ENCODE peak calls at places on chromosomes 6 and 20, in five cellular contexts. K is GM12878, Z is HepG2, B is NT2/D1, C is H1. R is an unnamed sample.

GRCh38 chr20:19185083-19185482 is 27.4 kb upstream of the SLC24A3 start:
- DNase-seq in K (no peak), Z (no peak), B (no peak), C (no peak), R (no peak)

GRCh38 chr6:22079788-22080187 is 217.0 kb downstream of the PRL start:
- DNase-seq in K (no peak), Z (no peak), B (no peak), C (no peak), R (no peak)

GRCh38 chr20:33933469-33933909 is 60.2 kb upstream of the RALY start:
- DNase-seq in K (no peak), Z (peak), B (peak), C (peak), R (peak)

GRCh38 chr6:139765825-139766285 is 391.4 kb upstream of the CITED2 start:
- DNase-seq in K (no peak), Z (peak), B (no peak), C (no peak), R (no peak)

GRCh38 chr6:129440691-129441090 is 269.3 kb downstream of the ARHGAP18 start:
- DNase-seq in K (no peak), Z (no peak), B (peak), C (no peak), R (peak)

GRCh38 chr6:32607988-32608298 is 18.3 kb upstream of the HLA-DRB1 start:
- DNase-seq in K (no peak), Z (no peak), B (no peak), C (no peak), R (no peak)

GRCh38 chr6:117602899-117603588 is 733 bp upstream of the GOPC start:
- DNase-seq in K (no peak), Z (no peak), B (no peak), C (no peak), R (no peak)

GRCh38 chr6:90294989-90295853 is 1.4 kb downstream of the BACH2 start:
- DNase-seq in K (no peak), Z (no peak), B (no peak), C (no peak), R (peak)

GRCh38 chr6:140586426-140587061 is 1212.1 kb upstream of the CITED2 start:
- DNase-seq in K (peak), Z (no peak), B (no peak), C (no peak), R (no peak)

GRCh38 chr6:109526905-109527628 is 44.0 kb upstream of the ZBTB24 start:
- DNase-seq in K (peak), Z (peak), B (peak), C (no peak), R (peak)

GRCh38 chr6:97925504-97925903 is 642.5 kb upstream of the MMS22L start:
- DNase-seq in K (no peak), Z (no peak), B (no peak), C (no peak), R (no peak)

GRCh38 chr20:12170406-12170805 is 252.7 kb downstream of the BTBD3 start:
- DNase-seq in K (no peak), Z (no peak), B (no peak), C (no peak), R (no peak)

GRCh38 chr6:169212897-169213813 is 40.5 kb downstream of the THBS2 start:
- DNase-seq in K (peak), Z (peak), B (peak), C (peak), R (no peak)

GRCh38 chr20:5402903-5403531 is 86.3 kb upstream of the PROKR2 start:
- DNase-seq in K (no peak), Z (peak), B (peak), C (no peak), R (peak)

GRCh38 chr6:44472250-44472945 is 84.9 kb downstream of the CDC5L start:
- DNase-seq in K (no peak), Z (no peak), B (no peak), C (no peak), R (no peak)

GRCh38 chr20:32976746-32977145 is 27.5 kb downstream of the SUN5 start:
- DNase-seq in K (no peak), Z (no peak), B (no peak), C (no peak), R (no peak)

GRCh38 chr6:75794954-75795739 is 46.1 kb downstream of the MYO6 start:
- DNase-seq in K (no peak), Z (no peak), B (no peak), C (no peak), R (peak)

GRCh38 chr20:24507182-24507853 is 37.9 kb downstream of the SYNDIG1 start:
- DNase-seq in K (no peak), Z (no peak), B (no peak), C (no peak), R (no peak)

GRCh38 chr6:30325150-30325872 is 1.4 kb upstream of the TRIM39 start:
- DNase-seq in K (peak), Z (peak), B (no peak), C (peak), R (peak)

GRCh38 chr6:69917834-69918233 is 51.5 kb downstream of the COL19A1 start:
- DNase-seq in K (peak), Z (no peak), B (no peak), C (no peak), R (no peak)

GRCh38 chr6:154302111-154302752 is 54.4 kb downstream of the IPCEF1 start:
- DNase-seq in K (peak), Z (no peak), B (no peak), C (no peak), R (no peak)

GRCh38 chr20:31767805-31768204 is 28.7 kb downstream of the TPX2 start:
- DNase-seq in K (no peak), Z (no peak), B (no peak), C (no peak), R (no peak)

GRCh38 chr6:150302801-150303138 is 66.0 kb upstream of the IYD start:
- DNase-seq in K (no peak), Z (no peak), B (no peak), C (no peak), R (no peak)

GRCh38 chr6:161128680-161129196 is 137.2 kb downstream of the MAP3K4 start:
- DNase-seq in K (no peak), Z (no peak), B (no peak), C (no peak), R (no peak)

GRCh38 chr6:45969026-45969425 is 46.6 kb downstream of the CLIC5 start:
- DNase-seq in K (no peak), Z (no peak), B (no peak), C (no peak), R (no peak)

GRCh38 chr20:3653921-3654320 is 9.3 kb downstream of the GFRA4 start:
- DNase-seq in K (no peak), Z (no peak), B (no peak), C (no peak), R (no peak)

GRCh38 chr20:20465259-20465658 is 97.4 kb downstream of the INSM1 start:
- DNase-seq in K (no peak), Z (no peak), B (no peak), C (no peak), R (peak)

GRCh38 chr20:24492031-24492607 is 22.7 kb downstream of the SYNDIG1 start:
- DNase-seq in K (no peak), Z (peak), B (peak), C (no peak), R (no peak)

GRCh38 chr6:135221505-135221904 is 40.4 kb downstream of the MYB start:
- DNase-seq in K (no peak), Z (no peak), B (no peak), C (no peak), R (no peak)

GRCh38 chr6:135225911-135226310 is 44.8 kb downstream of the MYB start:
- DNase-seq in K (no peak), Z (no peak), B (no peak), C (no peak), R (no peak)

GRCh38 chr6:135226537-135226936 is 45.4 kb downstream of the MYB start:
- DNase-seq in K (peak), Z (no peak), B (no peak), C (no peak), R (no peak)

GRCh38 chr6:135222623-135223022 is 41.5 kb downstream of the MYB start:
- DNase-seq in K (no peak), Z (no peak), B (no peak), C (no peak), R (no peak)

GRCh38 chr6:135224037-135224647 is 43.0 kb downstream of the MYB start:
- DNase-seq in K (no peak), Z (no peak), B (no peak), C (no peak), R (no peak)
- TF ChIP-seq SUZ12 in K (no peak), Z (no peak), B (no peak), C (no peak), R (no peak)

GRCh38 chr6:41727705-41728072 is 7.7 kb downstream of the TFEB start:
- DNase-seq in K (no peak), Z (no peak), B (no peak), C (no peak), R (no peak)

GRCh38 chr6:41728073-41728936 is 7.1 kb downstream of the TFEB start:
- DNase-seq in K (no peak), Z (peak), B (no peak), C (no peak), R (no peak)

GRCh38 chr6:41729624-41730023 is 5.8 kb downstream of the TFEB start:
- DNase-seq in K (no peak), Z (no peak), B (no peak), C (no peak), R (no peak)

GRCh38 chr6:41730531-41731436 is 4.6 kb downstream of the TFEB start:
- DNase-seq in K (no peak), Z (no peak), B (no peak), C (no peak), R (no peak)

GRCh38 chr6:41728954-41729353 is 6.5 kb downstream of the TFEB start:
- DNase-seq in K (no peak), Z (no peak), B (no peak), C (no peak), R (no peak)
- TF ChIP-seq SUZ12 in K (no peak), Z (no peak), B (no peak), C (no peak), R (no peak)

GRCh38 chr20:48846516-48847492 is 19.0 kb upstream of the PREX1 start:
- DNase-seq in K (peak), Z (no peak), B (no peak), C (peak), R (no peak)
- TF ChIP-seq SUZ12 in K (no peak), Z (no peak), B (no peak), C (no peak), R (no peak)

GRCh38 chr6:3211681-3212080 is 15.8 kb downstream of the TUBB2B start:
- DNase-seq in K (no peak), Z (no peak), B (no peak), C (no peak), R (no peak)

GRCh38 chr6:3213334-3213695 is 14.1 kb downstream of the TUBB2B start:
- DNase-seq in K (no peak), Z (no peak), B (no peak), C (no peak), R (no peak)

GRCh38 chr6:3210024-3210610 is 17.3 kb downstream of the TUBB2B start:
- DNase-seq in K (no peak), Z (no peak), B (no peak), C (no peak), R (no peak)

GRCh38 chr6:3214898-3215297 is 12.6 kb downstream of the TUBB2B start:
- DNase-seq in K (no peak), Z (no peak), B (no peak), C (no peak), R (no peak)

DNA sequence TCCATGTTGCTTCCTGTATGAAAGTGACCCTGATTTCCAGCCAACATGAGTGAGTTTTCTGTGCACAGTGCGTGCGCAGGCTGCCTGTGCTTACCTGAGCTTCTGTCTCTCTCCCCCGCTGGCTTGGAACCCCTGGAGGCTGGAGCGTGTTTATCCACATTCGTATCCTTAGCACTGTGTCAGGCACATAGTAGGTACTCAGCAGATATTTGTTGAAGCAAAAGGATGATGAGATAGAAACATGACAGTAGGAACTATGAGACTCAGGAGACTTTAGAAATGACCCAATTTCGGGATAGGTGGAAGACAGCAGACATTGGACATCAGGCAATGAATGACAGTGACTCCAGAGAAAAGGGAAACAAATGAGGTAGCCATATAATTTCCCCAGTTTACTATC is 15.2 kb downstream of the TUBB2B start:
- DNase-seq in K (no peak), Z (no peak), B (no peak), C (no peak), R (no peak)
- TF ChIP-seq SUZ12 in K (no peak), Z (no peak), B (no peak), C (no peak), R (no peak)

GRCh38 chr20:60589624-60590023 is 631.4 kb downstream of the CDH26 start:
- DNase-seq in K (no peak), Z (no peak), B (peak), C (peak), R (no peak)
- TF ChIP-seq SUZ12 in K (no peak), Z (no peak), B (no peak), C (no peak), R (no peak)

DNA sequence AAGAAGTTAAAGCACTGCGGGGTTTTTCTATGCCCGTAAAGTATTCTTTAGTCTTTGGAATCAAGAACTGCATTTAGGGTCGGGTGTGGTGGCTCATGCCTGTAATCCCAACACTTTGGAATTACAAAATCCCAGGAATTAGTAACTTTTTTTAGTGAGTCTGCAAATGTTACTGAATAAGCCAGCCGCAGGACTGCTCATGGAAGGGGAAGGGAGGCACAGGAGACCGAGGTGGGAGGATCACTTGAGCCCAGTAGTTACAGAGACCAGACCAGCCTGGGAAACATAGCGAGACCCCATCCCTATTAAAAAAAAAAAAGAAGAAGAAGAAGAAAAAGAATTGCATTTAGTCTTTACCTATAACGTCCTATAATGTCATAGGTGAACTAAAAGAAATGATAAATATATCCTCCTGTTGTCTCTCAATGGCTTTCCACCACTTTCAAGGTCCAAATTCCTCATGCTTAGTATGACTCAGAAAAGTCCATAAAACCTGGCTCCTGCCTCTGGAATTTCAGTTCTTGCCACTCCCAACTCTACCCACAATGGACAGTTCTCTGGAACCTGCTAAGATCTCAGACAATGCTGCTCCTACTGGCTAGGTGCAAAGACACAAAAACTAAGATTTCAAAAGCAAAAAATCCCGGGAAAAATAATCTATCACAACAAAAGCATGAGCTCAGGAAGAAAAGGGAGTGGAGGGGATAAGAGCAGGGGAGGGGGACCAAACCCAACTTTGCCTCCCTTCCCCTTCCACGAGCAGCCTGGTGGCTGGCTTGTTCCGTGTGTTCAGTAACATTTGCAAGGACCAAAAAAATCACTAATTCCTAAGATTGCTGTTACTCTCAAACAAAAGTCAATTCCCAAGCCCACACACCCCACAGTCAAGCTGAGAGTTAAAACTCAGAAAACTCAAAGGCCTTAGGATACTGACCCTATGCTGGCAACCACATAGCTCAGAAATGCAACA is 39.0 kb downstream of the B4GALT5 start:
- DNase-seq in K (no peak), Z (peak), B (no peak), C (no peak), R (no peak)
- TF ChIP-seq SUZ12 in K (no peak), Z (no peak), B (no peak), C (no peak), R (no peak)

DNA sequence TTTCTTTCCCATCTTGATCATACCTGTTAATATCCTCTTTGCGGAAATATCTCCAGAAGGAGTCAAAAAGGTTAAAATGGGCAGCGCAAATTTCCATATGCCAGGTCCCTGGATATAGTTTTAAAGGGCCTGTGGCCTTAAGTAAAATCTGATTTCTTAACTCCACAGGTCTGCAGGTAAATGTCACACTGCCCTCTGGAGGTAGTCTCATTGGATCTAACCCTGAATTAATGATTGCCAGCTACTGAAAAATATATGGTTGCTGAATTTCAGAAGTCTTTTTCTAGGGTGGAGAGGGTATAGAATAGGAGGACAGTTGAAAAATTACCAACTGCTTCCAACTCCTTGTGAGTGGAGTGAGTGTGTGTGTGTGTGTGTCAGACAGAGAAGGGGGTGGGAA is 8.5 kb downstream of the MOXD1 start:
- DNase-seq in K (no peak), Z (peak), B (no peak), C (no peak), R (no peak)
- TF ChIP-seq SUZ12 in K (no peak), Z (no peak), B (no peak), C (no peak), R (no peak)

GRCh38 chr6:10999994-11000393 is 44.1 kb downstream of the ELOVL2 start:
- DNase-seq in K (no peak), Z (no peak), B (no peak), C (no peak), R (no peak)
- TF ChIP-seq SUZ12 in K (no peak), Z (no peak), B (no peak), C (no peak), R (no peak)

GRCh38 chr20:56861590-56861989 is 232.5 kb downstream of the TFAP2C start:
- DNase-seq in K (no peak), Z (no peak), B (no peak), C (no peak), R (no peak)
- TF ChIP-seq SUZ12 in K (no peak), Z (no peak), B (no peak), C (no peak), R (no peak)

GRCh38 chr6:7749493-7749892 is 23.6 kb downstream of the BMP6 start:
- DNase-seq in K (no peak), Z (no peak), B (no peak), C (no peak), R (no peak)
- TF ChIP-seq SUZ12 in K (no peak), Z (no peak), B (no peak), C (no peak), R (no peak)